ENCODE peak calls at places on chromosomes 13 and 19, in ten cellular contexts. One of them, this sample, is unnamed.

GRCh38 chr13:72726721-72727416 is 560 bp downstream of the MZT1 start:
- DNase-seq in cardiac fibroblast: peak
- DNase-seq in heart right ventricle: peak
- DNase-seq in BJ: no peak
- DNase-seq in lung: peak
- DNase-seq in suprapubic skin: peak
- DNase-seq in fibroblast of mammary gland: peak
- DNase-seq in body of pancreas: peak
- DNase-seq in tibial nerve: no peak
- DNase-seq in naive thymus-derived CD4-positive, alpha-beta T cell: peak
- DNase-seq in this sample: peak

GRCh38 chr13:44232729-44233128 is 140.9 kb upstream of the SERP2 start:
- DNase-seq in naive thymus-derived CD4-positive, alpha-beta T cell: no peak
- DNase-seq in suprapubic skin: no peak
- DNase-seq in fibroblast of mammary gland: no peak
- DNase-seq in tibial nerve: no peak
- DNase-seq in BJ: no peak
- DNase-seq in cardiac fibroblast: no peak
- DNase-seq in body of pancreas: no peak
- DNase-seq in lung: no peak
- DNase-seq in heart right ventricle: no peak
- DNase-seq in this sample: no peak

GRCh38 chr13:113205428-113205931 is 3.0 kb downstream of the PCID2 start:
- DNase-seq in tibial nerve: no peak
- DNase-seq in BJ: no peak
- DNase-seq in body of pancreas: no peak
- DNase-seq in cardiac fibroblast: peak
- DNase-seq in heart right ventricle: no peak
- DNase-seq in lung: no peak
- DNase-seq in fibroblast of mammary gland: peak
- DNase-seq in naive thymus-derived CD4-positive, alpha-beta T cell: no peak
- DNase-seq in suprapubic skin: no peak
- DNase-seq in this sample: no peak

GRCh38 chr13:99987180-99988047 is 5.8 kb downstream of the ZIC2 start:
- DNase-seq in fibroblast of mammary gland: no peak
- DNase-seq in naive thymus-derived CD4-positive, alpha-beta T cell: no peak
- DNase-seq in tibial nerve: no peak
- DNase-seq in heart right ventricle: no peak
- DNase-seq in suprapubic skin: no peak
- DNase-seq in BJ: no peak
- DNase-seq in lung: no peak
- DNase-seq in body of pancreas: no peak
- DNase-seq in cardiac fibroblast: no peak
- DNase-seq in this sample: no peak

GRCh38 chr13:20492641-20493040 is 33.0 kb downstream of the CRYL1 start:
- DNase-seq in suprapubic skin: no peak
- DNase-seq in tibial nerve: no peak
- DNase-seq in body of pancreas: no peak
- DNase-seq in naive thymus-derived CD4-positive, alpha-beta T cell: peak
- DNase-seq in lung: no peak
- DNase-seq in BJ: no peak
- DNase-seq in cardiac fibroblast: peak
- DNase-seq in heart right ventricle: no peak
- DNase-seq in fibroblast of mammary gland: peak
- DNase-seq in this sample: no peak

GRCh38 chr13:101149735-101150380 is 266.4 kb downstream of the NALCN start:
- DNase-seq in tibial nerve: no peak
- DNase-seq in naive thymus-derived CD4-positive, alpha-beta T cell: no peak
- DNase-seq in lung: no peak
- DNase-seq in fibroblast of mammary gland: peak
- DNase-seq in heart right ventricle: no peak
- DNase-seq in suprapubic skin: no peak
- DNase-seq in body of pancreas: no peak
- DNase-seq in cardiac fibroblast: peak
- DNase-seq in BJ: no peak
- DNase-seq in this sample: no peak

GRCh38 chr13:101514695-101515275 is 62.3 kb downstream of the ITGBL1 start:
- DNase-seq in body of pancreas: no peak
- DNase-seq in naive thymus-derived CD4-positive, alpha-beta T cell: peak
- DNase-seq in BJ: no peak
- DNase-seq in lung: no peak
- DNase-seq in suprapubic skin: no peak
- DNase-seq in heart right ventricle: no peak
- DNase-seq in tibial nerve: peak
- DNase-seq in fibroblast of mammary gland: peak
- DNase-seq in cardiac fibroblast: peak
- DNase-seq in this sample: no peak

GRCh38 chr13:33441015-33441414 is 155.5 kb upstream of the STARD13 start:
- DNase-seq in heart right ventricle: no peak
- DNase-seq in cardiac fibroblast: peak
- DNase-seq in tibial nerve: peak
- DNase-seq in fibroblast of mammary gland: peak
- DNase-seq in body of pancreas: peak
- DNase-seq in lung: no peak
- DNase-seq in suprapubic skin: no peak
- DNase-seq in BJ: no peak
- DNase-seq in naive thymus-derived CD4-positive, alpha-beta T cell: no peak
- DNase-seq in this sample: no peak

DNA sequence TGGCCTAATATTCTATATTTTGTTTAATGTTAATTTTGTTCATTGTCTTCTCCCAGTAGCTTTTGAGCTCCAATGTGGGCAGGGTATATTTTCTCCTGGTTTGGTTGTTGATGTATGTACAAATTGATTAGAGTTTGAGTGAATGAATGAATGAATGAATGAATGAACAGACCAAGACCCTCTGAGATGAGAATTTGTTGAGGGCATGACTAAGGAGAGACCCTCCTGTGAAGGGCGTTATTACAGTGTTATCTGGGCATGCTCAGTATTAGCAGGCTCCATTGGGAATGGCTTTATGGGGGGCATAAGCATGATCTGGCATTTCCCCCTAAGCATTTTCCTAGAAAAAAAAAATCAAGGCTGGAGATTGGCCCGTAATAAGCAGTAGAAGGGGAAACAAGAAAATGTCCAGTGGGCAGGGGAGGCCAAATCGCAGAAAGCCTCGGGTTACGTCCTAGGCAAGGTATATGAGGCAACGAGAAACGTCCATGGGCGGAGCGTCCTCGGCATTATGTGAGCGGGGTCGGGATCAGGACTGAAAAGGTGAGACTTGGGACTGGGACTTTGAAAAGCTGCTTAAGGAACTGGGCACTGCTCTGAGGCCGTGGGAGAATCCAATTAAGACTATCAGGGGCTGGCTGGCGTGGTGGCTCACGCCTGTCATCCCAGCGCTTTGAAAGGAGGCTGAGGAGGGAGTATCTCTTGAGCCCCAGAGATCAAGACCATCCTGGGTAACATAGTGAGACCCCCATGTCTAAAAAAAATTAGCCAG is 904 bp upstream of the ARHGAP33 start:
- DNase-seq in lung: no peak
- DNase-seq in fibroblast of mammary gland: no peak
- DNase-seq in BJ: no peak
- DNase-seq in heart right ventricle: no peak
- DNase-seq in cardiac fibroblast: no peak
- DNase-seq in naive thymus-derived CD4-positive, alpha-beta T cell: no peak
- DNase-seq in suprapubic skin: no peak
- DNase-seq in body of pancreas: no peak
- DNase-seq in tibial nerve: no peak
- DNase-seq in this sample: no peak
- H3K4me3 ChIP-seq in lung: no peak
- H3K4me3 ChIP-seq in fibroblast of mammary gland: no peak
- H3K4me3 ChIP-seq in BJ: peak
- H3K4me3 ChIP-seq in heart right ventricle: peak
- H3K4me3 ChIP-seq in cardiac fibroblast: peak
- H3K4me3 ChIP-seq in naive thymus-derived CD4-positive, alpha-beta T cell: peak
- H3K4me3 ChIP-seq in suprapubic skin: peak
- H3K4me3 ChIP-seq in body of pancreas: no peak
- H3K4me3 ChIP-seq in tibial nerve: peak
- H3K4me3 ChIP-seq in this sample: peak

GRCh38 chr19:58536852-58537798 is 6.7 kb upstream of the TRIM28 start:
- DNase-seq in lung: no peak
- DNase-seq in suprapubic skin: no peak
- DNase-seq in heart right ventricle: no peak
- DNase-seq in BJ: no peak
- DNase-seq in body of pancreas: no peak
- DNase-seq in tibial nerve: no peak
- DNase-seq in cardiac fibroblast: no peak
- DNase-seq in fibroblast of mammary gland: no peak
- DNase-seq in naive thymus-derived CD4-positive, alpha-beta T cell: no peak
- DNase-seq in this sample: no peak

GRCh38 chr19:58543826-58544590 is at the start of gene TRIM28:
- DNase-seq in body of pancreas: peak
- DNase-seq in lung: peak
- DNase-seq in tibial nerve: peak
- DNase-seq in heart right ventricle: peak
- DNase-seq in suprapubic skin: peak
- DNase-seq in fibroblast of mammary gland: peak
- DNase-seq in cardiac fibroblast: peak
- DNase-seq in BJ: peak
- DNase-seq in naive thymus-derived CD4-positive, alpha-beta T cell: peak
- DNase-seq in this sample: peak

GRCh38 chr19:58535857-58536256 is 8.0 kb upstream of the TRIM28 start:
- DNase-seq in fibroblast of mammary gland: no peak
- DNase-seq in suprapubic skin: no peak
- DNase-seq in tibial nerve: no peak
- DNase-seq in body of pancreas: no peak
- DNase-seq in heart right ventricle: no peak
- DNase-seq in lung: no peak
- DNase-seq in BJ: no peak
- DNase-seq in cardiac fibroblast: no peak
- DNase-seq in naive thymus-derived CD4-positive, alpha-beta T cell: no peak
- DNase-seq in this sample: no peak

DNA sequence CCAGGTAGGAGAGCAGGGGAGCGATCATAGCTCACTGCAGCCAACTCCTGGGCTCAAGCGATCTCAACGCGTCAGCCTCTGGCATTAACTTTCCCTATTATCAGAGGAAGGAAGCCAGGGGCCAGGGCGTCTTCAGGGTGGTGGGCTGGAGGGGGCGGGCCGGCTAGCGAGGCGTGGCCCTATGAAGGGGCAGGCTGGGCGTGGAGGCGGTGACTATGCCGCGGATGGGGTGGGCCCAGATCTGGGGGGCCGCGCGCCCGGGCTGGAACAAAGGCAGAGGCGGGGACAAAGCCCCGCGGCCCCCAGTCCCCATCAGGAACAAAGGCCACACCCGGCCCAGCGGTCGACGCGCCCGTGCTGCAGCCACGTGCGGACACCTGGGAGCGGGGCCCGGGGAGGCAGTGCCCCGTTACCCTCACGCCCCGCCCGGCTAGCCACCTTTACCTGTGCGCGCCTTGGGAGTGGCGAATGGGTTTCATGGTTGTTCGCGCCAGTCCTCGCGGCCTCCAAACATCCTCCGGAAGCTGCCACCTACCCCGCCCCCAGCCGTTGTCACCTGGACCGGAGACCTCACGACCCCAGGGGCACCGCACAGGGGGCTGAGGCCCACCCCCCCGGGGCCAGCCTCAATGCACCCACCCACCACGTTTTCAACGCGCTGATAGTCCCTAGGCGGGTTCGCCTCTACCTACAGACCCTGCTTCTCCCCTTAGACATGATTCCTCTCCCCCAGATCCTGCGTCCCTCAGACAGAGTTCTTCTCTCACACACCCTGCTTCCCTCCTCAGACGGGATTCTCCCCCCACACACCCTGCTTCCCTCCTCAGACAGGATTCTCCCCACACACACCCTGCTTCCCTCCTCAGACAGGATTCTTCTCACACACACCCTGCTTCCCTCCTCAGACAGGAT is 5.4 kb upstream of the TRIM28 start:
- DNase-seq in body of pancreas: peak
- DNase-seq in lung: no peak
- DNase-seq in fibroblast of mammary gland: no peak
- DNase-seq in cardiac fibroblast: peak
- DNase-seq in tibial nerve: no peak
- DNase-seq in suprapubic skin: no peak
- DNase-seq in BJ: no peak
- DNase-seq in naive thymus-derived CD4-positive, alpha-beta T cell: peak
- DNase-seq in heart right ventricle: peak
- DNase-seq in this sample: peak
- H3K4me3 ChIP-seq in body of pancreas: no peak
- H3K4me3 ChIP-seq in lung: peak
- H3K4me3 ChIP-seq in fibroblast of mammary gland: no peak
- H3K4me3 ChIP-seq in cardiac fibroblast: peak
- H3K4me3 ChIP-seq in tibial nerve: peak
- H3K4me3 ChIP-seq in suprapubic skin: peak
- H3K4me3 ChIP-seq in BJ: peak
- H3K4me3 ChIP-seq in naive thymus-derived CD4-positive, alpha-beta T cell: peak
- H3K4me3 ChIP-seq in heart right ventricle: peak
- H3K4me3 ChIP-seq in this sample: peak

GRCh38 chr13:49418206-49418605 is 25.7 kb downstream of the CAB39L start:
- DNase-seq in lung: no peak
- DNase-seq in suprapubic skin: no peak
- DNase-seq in naive thymus-derived CD4-positive, alpha-beta T cell: no peak
- DNase-seq in fibroblast of mammary gland: no peak
- DNase-seq in heart right ventricle: no peak
- DNase-seq in BJ: no peak
- DNase-seq in body of pancreas: no peak
- DNase-seq in cardiac fibroblast: no peak
- DNase-seq in tibial nerve: no peak
- DNase-seq in this sample: no peak

GRCh38 chr13:49421391-49421790 is 22.5 kb downstream of the CAB39L start:
- DNase-seq in BJ: no peak
- DNase-seq in heart right ventricle: no peak
- DNase-seq in tibial nerve: no peak
- DNase-seq in cardiac fibroblast: peak
- DNase-seq in body of pancreas: peak
- DNase-seq in suprapubic skin: no peak
- DNase-seq in lung: no peak
- DNase-seq in fibroblast of mammary gland: peak
- DNase-seq in naive thymus-derived CD4-positive, alpha-beta T cell: peak
- DNase-seq in this sample: peak

GRCh38 chr13:49419292-49419691 is 24.6 kb downstream of the CAB39L start:
- DNase-seq in body of pancreas: no peak
- DNase-seq in BJ: no peak
- DNase-seq in suprapubic skin: no peak
- DNase-seq in heart right ventricle: no peak
- DNase-seq in lung: no peak
- DNase-seq in fibroblast of mammary gland: peak
- DNase-seq in tibial nerve: no peak
- DNase-seq in cardiac fibroblast: peak
- DNase-seq in naive thymus-derived CD4-positive, alpha-beta T cell: no peak
- DNase-seq in this sample: no peak
- H3K4me3 ChIP-seq in body of pancreas: no peak
- H3K4me3 ChIP-seq in BJ: no peak
- H3K4me3 ChIP-seq in suprapubic skin: no peak
- H3K4me3 ChIP-seq in heart right ventricle: no peak
- H3K4me3 ChIP-seq in lung: no peak
- H3K4me3 ChIP-seq in fibroblast of mammary gland: no peak
- H3K4me3 ChIP-seq in tibial nerve: no peak
- H3K4me3 ChIP-seq in cardiac fibroblast: no peak
- H3K4me3 ChIP-seq in naive thymus-derived CD4-positive, alpha-beta T cell: no peak
- H3K4me3 ChIP-seq in this sample: no peak

DNA sequence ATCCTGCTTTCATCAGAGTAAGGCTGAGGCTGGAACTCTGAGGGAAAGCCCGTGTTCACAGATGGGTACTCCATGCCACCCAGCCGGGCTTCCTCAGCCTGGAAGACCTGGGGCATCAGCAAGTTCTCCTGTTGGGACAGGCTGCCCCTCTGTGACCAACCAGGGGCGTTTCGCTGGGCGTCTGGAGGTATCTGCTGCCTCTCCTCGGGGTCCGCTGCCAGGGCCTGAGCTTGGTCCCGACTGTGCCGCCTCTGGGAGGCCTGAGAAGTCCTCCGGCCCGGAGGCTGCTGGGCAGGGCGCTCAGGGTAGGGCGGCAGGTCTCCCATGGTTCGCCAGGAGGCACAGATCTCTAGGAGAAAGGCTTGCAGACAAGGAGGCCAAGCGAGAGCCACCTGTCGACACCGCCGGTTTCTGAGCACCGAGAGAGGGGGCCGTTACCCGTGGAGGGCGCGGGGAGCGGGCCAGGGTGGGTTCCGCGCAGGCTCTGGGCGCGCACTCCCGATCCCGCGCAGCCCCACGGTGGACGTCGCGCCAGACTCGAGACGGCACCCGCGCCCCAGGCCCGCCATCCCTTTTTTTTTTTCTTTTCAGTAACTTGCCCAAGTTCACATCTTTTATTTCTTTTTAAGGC is at the start of gene RSPH6A:
- DNase-seq in lung: no peak
- DNase-seq in suprapubic skin: no peak
- DNase-seq in BJ: no peak
- DNase-seq in body of pancreas: no peak
- DNase-seq in fibroblast of mammary gland: no peak
- DNase-seq in tibial nerve: no peak
- DNase-seq in cardiac fibroblast: no peak
- DNase-seq in heart right ventricle: no peak
- DNase-seq in naive thymus-derived CD4-positive, alpha-beta T cell: no peak
- DNase-seq in this sample: no peak
- H3K4me3 ChIP-seq in lung: peak
- H3K4me3 ChIP-seq in suprapubic skin: peak
- H3K4me3 ChIP-seq in BJ: no peak
- H3K4me3 ChIP-seq in body of pancreas: no peak
- H3K4me3 ChIP-seq in fibroblast of mammary gland: no peak
- H3K4me3 ChIP-seq in tibial nerve: peak
- H3K4me3 ChIP-seq in cardiac fibroblast: no peak
- H3K4me3 ChIP-seq in heart right ventricle: peak
- H3K4me3 ChIP-seq in naive thymus-derived CD4-positive, alpha-beta T cell: no peak
- H3K4me3 ChIP-seq in this sample: no peak

This sample was measured in right lobe of liver.